ENCODE peak calls at places on chromosomes 3 and 15, in six cellular contexts. O is sigmoid colon; G is AG04450; P is stomach; Q is heart right ventricle; C is CD4-positive, alpha-beta T cell. W is an unnamed sample.

GRCh38 chr3:179156775-179157174 is 8.6 kb downstream of the PIK3CA start:
- DNase-seq in Q (no peak), P (no peak), G (no peak), O (no peak), C (no peak), W (no peak)

GRCh38 chr3:12681586-12682371 is 17.9 kb upstream of the RAF1 start:
- DNase-seq in O (no peak), G (no peak), P (no peak), C (no peak), Q (peak; percentile 26), W (no peak)

GRCh38 chr15:81176291-81176893 is 20.3 kb upstream of the IL16 start:
- DNase-seq in G (no peak), O (peak; percentile 72), C (no peak), Q (peak; percentile 86), P (no peak), W (no peak)

GRCh38 chr15:60840703-60841411 is 361.9 kb upstream of the ICE2 start:
- DNase-seq in P (no peak), O (no peak), G (no peak), C (peak; percentile 32), Q (no peak), W (peak; percentile 38)

GRCh38 chr3:178971614-178972013 is 100.0 kb downstream of the ZMAT3 start:
- DNase-seq in G (no peak), O (no peak), Q (no peak), P (no peak), C (no peak), W (no peak)

GRCh38 chr15:75034615-75035014 is 11.2 kb downstream of the PPCDC start:
- DNase-seq in Q (no peak), G (no peak), C (no peak), P (no peak), O (no peak), W (no peak)

GRCh38 chr3:109191431-109191830 is 54.9 kb downstream of the C3orf85 start:
- DNase-seq in Q (no peak), P (no peak), C (no peak), G (no peak), O (no peak), W (no peak)

GRCh38 chr3:30688776-30689175 is 82.4 kb downstream of the TGFBR2 start:
- DNase-seq in G (peak; percentile 24), Q (no peak), C (no peak), O (no peak), P (no peak), W (no peak)

GRCh38 chr3:54785976-54786375 is 141.9 kb downstream of the LRTM1 start:
- DNase-seq in O (no peak), G (no peak), P (no peak), C (no peak), Q (no peak), W (no peak)

GRCh38 chr15:75597667-75598341 is 18.7 kb upstream of the PTPN9 start:
- DNase-seq in O (no peak), Q (no peak), C (no peak), P (peak; percentile 47), G (no peak), W (peak; percentile 31)

GRCh38 chr3:23041918-23042696 is 161.0 kb upstream of the UBE2E2 start:
- DNase-seq in O (no peak), Q (no peak), P (no peak), C (no peak), G (no peak), W (no peak)
- H3K27ac ChIP-seq in O (no peak overlapping the region), Q (no peak overlapping the region), P (no peak overlapping the region), C (no peak overlapping the region), G (no peak overlapping the region), W (no peak overlapping the region)

GRCh38 chr3:1380926-1381646 is 288.3 kb downstream of the CNTN6 start:
- DNase-seq in P (no peak), Q (peak; percentile 3), O (no peak), C (no peak), G (no peak), W (no peak)

GRCh38 chr3:1381647-1382036 is 288.8 kb downstream of the CNTN6 start:
- DNase-seq in O (no peak), P (no peak), G (no peak), Q (no peak), C (no peak), W (no peak)
- H3K9me3 ChIP-seq in O (no peaks in the 10 kb centered on the region), P (no peaks in the 10 kb centered on the region), G (peaks cover 6% of the 10 kb centered on the region), Q (no peaks in the 10 kb centered on the region), C (no peaks in the 10 kb centered on the region), W (no peaks in the 10 kb centered on the region)

GRCh38 chr15:101182215-101182614 is 69.6 kb downstream of the CHSY1 start:
- DNase-seq in G (no peak), P (no peak), C (no peak), O (no peak), Q (no peak), W (no peak)
- H3K27ac ChIP-seq in G (no peak overlapping the region), P (no peak overlapping the region), C (no peak overlapping the region), O (no peak overlapping the region), Q (no peak overlapping the region), W (no peak overlapping the region)

DNA sequence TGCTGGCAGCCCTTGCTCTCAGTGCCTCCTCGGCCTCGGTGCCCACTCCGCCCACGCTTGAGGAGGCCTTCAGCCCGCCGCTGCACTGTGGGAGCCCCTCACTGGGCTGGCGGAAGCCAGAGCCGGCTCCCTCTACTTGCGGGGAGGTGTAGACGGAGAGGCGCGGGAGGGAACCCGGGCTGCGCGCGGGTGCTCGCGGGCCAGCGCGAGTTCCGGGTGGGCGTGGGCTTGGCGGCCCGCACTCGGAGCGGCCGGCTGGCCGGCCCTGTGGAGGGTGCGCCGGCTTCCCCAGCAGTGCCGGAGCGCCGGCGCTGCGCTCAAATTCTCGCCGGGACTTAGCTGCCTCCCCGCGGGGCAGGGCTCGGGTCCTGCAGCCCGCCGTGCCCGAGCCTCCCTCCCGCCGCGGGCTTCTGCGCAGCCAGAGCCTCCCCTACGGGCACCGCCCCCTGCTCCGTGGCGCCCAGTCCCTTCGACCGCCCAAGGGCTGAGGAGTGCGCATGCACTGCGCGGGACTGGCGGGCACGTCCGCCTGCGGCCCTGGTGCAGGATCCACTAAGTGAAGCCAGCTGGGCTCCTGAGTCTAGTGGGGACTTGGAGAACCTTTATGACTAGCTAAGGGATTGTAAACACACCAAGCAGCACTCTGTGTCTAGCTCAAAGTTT is 231.5 kb downstream of the EFHB start:
- DNase-seq in C (no peak), Q (no peak), P (no peak), O (no peak), G (no peak), W (peak; percentile 8)
- H3K9me3 ChIP-seq in C (no peaks in the 10 kb centered on the region), Q (no peaks in the 10 kb centered on the region), P (no peaks in the 10 kb centered on the region), O (no peaks in the 10 kb centered on the region), G (peaks cover 7% of the 10 kb centered on the region), W (no peaks in the 10 kb centered on the region)

GRCh38 chr15:38389924-38390542 is 63.9 kb upstream of the FAM98B start:
- DNase-seq in G (no peak), O (no peak), Q (peak; percentile 66), C (peak; percentile 39), P (peak; percentile 84), W (peak; percentile 62)

DNA sequence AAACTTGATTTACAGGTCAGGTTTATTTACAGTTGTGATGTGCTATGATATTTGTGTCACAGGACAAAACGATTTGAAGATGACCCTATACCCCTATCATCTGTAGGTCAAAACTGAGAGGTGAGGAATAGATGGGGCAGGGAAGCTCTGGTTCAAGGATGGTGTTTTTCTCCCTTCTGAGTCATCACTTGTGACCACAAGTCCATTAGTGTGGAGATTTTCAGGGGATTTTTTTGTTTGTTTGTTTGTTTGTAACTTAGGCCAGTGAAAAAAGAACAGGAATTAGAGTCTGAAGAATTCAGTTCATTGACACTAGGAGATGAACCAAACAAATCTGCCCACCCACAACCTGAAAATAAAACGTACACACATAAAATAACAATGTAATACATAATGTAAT is 62.7 kb upstream of the FAM98B start:
- DNase-seq in O (no peak), G (no peak), Q (no peak), P (no peak), C (no peak), W (no peak)
- H3K27ac ChIP-seq in O (no peak overlapping the region), G (no peak overlapping the region), Q (no peak overlapping the region), P (no peak overlapping the region), C (no peak overlapping the region), W (no peak overlapping the region)

DNA sequence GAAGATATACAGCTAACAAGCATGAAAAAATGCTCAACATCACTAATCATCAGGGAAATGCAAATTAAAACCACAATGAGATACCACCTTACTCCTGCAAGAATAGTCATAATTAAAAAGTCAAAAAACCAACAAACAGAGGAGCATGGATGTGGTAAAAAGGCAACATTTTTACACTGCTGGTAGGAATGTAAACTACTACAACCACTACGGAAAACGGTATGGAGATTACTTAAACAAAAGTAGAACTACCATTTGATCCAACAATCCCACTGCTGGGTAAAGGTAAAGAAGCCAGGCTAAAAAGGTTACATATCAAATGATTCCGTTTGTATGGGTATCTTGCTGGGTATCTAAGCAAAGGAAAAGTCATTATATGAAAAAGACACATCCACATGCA is 53.8 kb downstream of the STAG1 start:
- DNase-seq in C (no peak), G (no peak), Q (no peak), P (no peak), O (no peak), W (no peak)
- H3K9me3 ChIP-seq in C (peaks cover 43% of the 10 kb centered on the region), G (no peaks in the 10 kb centered on the region), Q (no peaks in the 10 kb centered on the region), P (no peaks in the 10 kb centered on the region), O (no peaks in the 10 kb centered on the region), W (no peaks in the 10 kb centered on the region)

DNA sequence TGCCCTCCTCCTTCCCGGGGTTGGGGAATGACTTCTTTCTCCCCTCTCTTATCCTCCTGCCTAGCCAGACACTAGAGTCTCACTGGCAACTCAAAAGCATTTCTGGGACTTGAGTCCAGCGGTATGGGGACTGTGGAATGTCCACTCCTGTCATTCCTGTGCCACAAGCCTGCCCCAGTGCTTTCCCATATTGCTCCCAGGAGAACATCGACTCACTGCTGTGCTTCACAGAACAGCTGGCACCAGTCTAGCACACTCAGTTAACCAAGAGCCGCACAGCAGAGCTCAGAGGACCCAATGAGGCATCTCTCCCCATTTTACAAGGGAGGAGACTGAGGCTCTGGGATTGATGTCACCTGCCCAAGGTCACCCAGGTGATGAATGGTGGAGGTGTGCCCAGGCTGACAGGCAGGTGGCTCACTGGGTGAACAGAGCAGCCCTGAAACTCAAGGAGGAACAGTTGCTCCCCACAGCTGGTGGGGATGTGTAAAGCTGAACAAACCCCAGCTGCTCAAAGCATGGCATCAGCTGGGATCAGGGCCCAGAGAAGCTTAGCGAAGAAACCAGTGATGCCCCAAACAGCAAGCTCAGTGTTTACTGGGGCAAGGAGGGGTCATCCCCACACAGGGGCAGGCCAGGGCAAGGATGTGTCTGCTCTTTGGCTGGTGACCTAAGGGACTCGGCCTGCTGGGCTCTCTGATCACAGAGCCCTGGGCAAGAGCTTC is 35.4 kb upstream of the DUSP7 start:
- DNase-seq in Q (no peak), G (no peak), O (peak; percentile 46), P (no peak), C (no peak), W (no peak)
- H3K27ac ChIP-seq in Q (no peak overlapping the region), G (peak overlapping the region; percentile 52), O (no peak overlapping the region), P (no peak overlapping the region), C (no peak overlapping the region), W (no peak overlapping the region)

DNA sequence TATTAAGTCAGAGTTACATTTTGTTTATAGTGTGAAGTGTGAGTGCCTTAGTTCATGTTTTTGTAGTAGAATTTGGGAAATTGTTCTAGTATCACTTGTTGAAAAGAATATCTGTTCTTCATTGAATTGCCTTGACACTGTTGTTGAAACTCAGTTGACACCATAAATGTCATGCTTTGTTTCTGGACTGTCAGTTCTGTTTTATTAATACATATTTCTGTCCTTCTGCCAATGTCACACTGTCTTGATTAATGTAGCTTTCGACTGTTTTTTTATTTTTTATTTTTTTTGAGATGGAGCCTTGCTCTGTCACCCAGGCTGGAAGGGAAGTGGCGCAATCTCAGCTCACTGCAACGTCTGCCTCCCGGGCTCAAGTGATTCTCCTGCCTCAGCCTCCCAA is 59.1 kb downstream of the CHD2 start:
- DNase-seq in P (no peak), O (no peak), Q (no peak), G (no peak), C (no peak), W (no peak)
- H3K9me3 ChIP-seq in P (no peaks in the 10 kb centered on the region), O (no peaks in the 10 kb centered on the region), Q (no peaks in the 10 kb centered on the region), G (no peaks in the 10 kb centered on the region), C (no peaks in the 10 kb centered on the region), W (no peaks in the 10 kb centered on the region)